ENCODE peak calls at places on chromosomes 5 and 9, in eight cellular contexts. U is GM12892; J is midbrain; F is NCI-H1105; C is cardiac fibroblast; K is HFF-Myc; Q is NCI-H524; Z is effector memory CD4-positive, alpha-beta T cell. O is an unnamed sample.

GRCh38 chr9:28378236-28378635 is 805.0 kb upstream of the C9orf72 start:
- DNase-seq in U (no peak), J (no peak), F (no peak), C (no peak), K (no peak), Q (no peak), Z (no peak), O (no peak)

GRCh38 chr5:4639959-4640358 is 500.2 kb upstream of the ADAMTS16 start:
- DNase-seq in U (no peak), J (no peak), F (no peak), C (no peak), K (no peak), Q (no peak), Z (no peak), O (no peak)

GRCh38 chr9:35749515-35750255 is 598 bp downstream of the RGP1 start:
- DNase-seq in U (no peak), J (no peak), F (peak), C (no peak), K (no peak), Q (no peak), Z (peak), O (peak)

GRCh38 chr5:159883522-159883950 is 32.7 kb upstream of the ADRA1B start:
- DNase-seq in U (no peak), J (no peak), F (no peak), C (peak), K (no peak), Q (no peak), Z (no peak), O (no peak)

GRCh38 chr5:36251218-36251617 is 9.5 kb upstream of the NADK2 start:
- DNase-seq in U (no peak), J (no peak), F (no peak), C (no peak), K (no peak), Q (no peak), Z (no peak), O (no peak)

GRCh38 chr5:149072376-149072775 is 9.5 kb upstream of the SH3TC2 start:
- DNase-seq in U (no peak), J (no peak), F (no peak), C (peak), K (no peak), Q (no peak), Z (no peak), O (no peak)

GRCh38 chr9:138115506-138115905 is 237.9 kb downstream of the CACNA1B start:
- DNase-seq in U (no peak), J (no peak), F (no peak), C (no peak), K (no peak), Q (no peak), Z (no peak), O (no peak)

GRCh38 chr5:32710859-32711692 is at the start of gene NPR3:
- DNase-seq in U (no peak), J (no peak), F (no peak), C (peak), K (no peak), Q (no peak), Z (no peak), O (no peak)

GRCh38 chr9:81465468-81466002 is 223.8 kb downstream of the TLE1 start:
- DNase-seq in U (no peak), J (no peak), F (no peak), C (peak), K (no peak), Q (no peak), Z (no peak), O (no peak)

GRCh38 chr5:148561712-148562365 is 92.5 kb downstream of the HTR4 start:
- DNase-seq in U (no peak), J (no peak), F (no peak), C (no peak), K (no peak), Q (no peak), Z (no peak), O (no peak)

GRCh38 chr5:6430418-6431028 is 18.1 kb upstream of the UBE2QL1 start:
- DNase-seq in U (no peak), J (peak), F (no peak), C (no peak), K (no peak), Q (no peak), Z (no peak), O (no peak)

GRCh38 chr9:113624721-113625120 is 161.2 kb downstream of the RGS3 start:
- DNase-seq in U (no peak), J (no peak), F (no peak), C (peak), K (no peak), Q (peak), Z (no peak), O (no peak)

GRCh38 chr5:153746440-153746839 is 256.0 kb downstream of the GRIA1 start:
- DNase-seq in U (no peak), J (no peak), F (no peak), C (no peak), K (no peak), Q (peak), Z (no peak), O (no peak)

GRCh38 chr9:98215821-98216220 is 23.4 kb upstream of the CORO2A start:
- DNase-seq in U (no peak), J (no peak), F (no peak), C (peak), K (no peak), Q (no peak), Z (no peak), O (no peak)

GRCh38 chr9:129245276-129245675 is 67.2 kb upstream of the IER5L start:
- DNase-seq in U (no peak), J (no peak), F (no peak), C (peak), K (no peak), Q (no peak), Z (no peak), O (no peak)

GRCh38 chr5:103522586-103522985 is 40.0 kb downstream of the NUDT12 start:
- DNase-seq in U (no peak), J (no peak), F (no peak), C (peak), K (no peak), Q (no peak), Z (no peak), O (no peak)

GRCh38 chr5:73515232-73515631 is 17.0 kb downstream of the BTF3 start:
- DNase-seq in U (no peak), J (no peak), F (peak), C (no peak), K (no peak), Q (no peak), Z (no peak), O (no peak)

GRCh38 chr5:164360589-164360988 is 855.2 kb downstream of the MAT2B start:
- DNase-seq in U (no peak), J (no peak), F (no peak), C (no peak), K (no peak), Q (no peak), Z (no peak), O (no peak)

GRCh38 chr9:110900451-110900850 is 137.8 kb downstream of the LPAR1 start:
- DNase-seq in U (no peak), J (no peak), F (no peak), C (peak), K (no peak), Q (no peak), Z (no peak), O (no peak)

GRCh38 chr5:337565-338130 is 16.1 kb downstream of the AHRR start:
- DNase-seq in U (no peak), J (no peak), F (no peak), C (peak), K (no peak), Q (no peak), Z (no peak), O (no peak)

GRCh38 chr5:172707285-172708182 is 63.5 kb downstream of the DUSP1 start:
- DNase-seq in U (no peak), J (peak), F (no peak), C (peak), K (peak), Q (peak), Z (no peak), O (no peak)

GRCh38 chr9:123997665-123998277 is 13.8 kb upstream of the LHX2 start:
- DNase-seq in U (no peak), J (no peak), F (no peak), C (peak), K (no peak), Q (no peak), Z (no peak), O (no peak)

GRCh38 chr9:113388833-113389232 is 12.0 kb upstream of the HDHD3 start:
- DNase-seq in U (no peak), J (no peak), F (no peak), C (no peak), K (no peak), Q (no peak), Z (no peak), O (no peak)

GRCh38 chr5:73862796-73863195 is 236.8 kb downstream of the ARHGEF28 start:
- DNase-seq in U (no peak), J (no peak), F (no peak), C (no peak), K (no peak), Q (no peak), Z (no peak), O (no peak)

GRCh38 chr9:33290994-33291397 is 680 bp downstream of the NFX1 start:
- DNase-seq in U (no peak), J (no peak), F (no peak), C (no peak), K (peak), Q (no peak), Z (no peak), O (no peak)

GRCh38 chr9:78365979-78366697 is 69.2 kb downstream of the PSAT1 start:
- DNase-seq in U (no peak), J (no peak), F (peak), C (peak), K (no peak), Q (no peak), Z (no peak), O (no peak)

GRCh38 chr9:130539473-130540223 is 39.7 kb upstream of the FUBP3 start:
- DNase-seq in U (no peak), J (no peak), F (no peak), C (peak), K (no peak), Q (no peak), Z (no peak), O (no peak)

GRCh38 chr5:115873392-115873791 is 31.7 kb downstream of the AP3S1 start:
- DNase-seq in U (no peak), J (no peak), F (no peak), C (no peak), K (no peak), Q (no peak), Z (no peak), O (no peak)

GRCh38 chr5:135194573-135195266 is 160.7 kb upstream of the PITX1 start:
- DNase-seq in U (no peak), J (no peak), F (no peak), C (peak), K (no peak), Q (no peak), Z (no peak), O (no peak)

GRCh38 chr5:135376961-135377621 is 21.9 kb downstream of the MACROH2A1 start:
- DNase-seq in U (peak), J (no peak), F (no peak), C (no peak), K (peak), Q (no peak), Z (no peak), O (no peak)

GRCh38 chr9:89463986-89464901 is 33.7 kb downstream of the SEMA4D start:
- DNase-seq in U (peak), J (no peak), F (no peak), C (no peak), K (no peak), Q (no peak), Z (peak), O (peak)

GRCh38 chr5:180636016-180636402 is 13.4 kb downstream of the FLT4 start:
- DNase-seq in U (no peak), J (no peak), F (no peak), C (no peak), K (no peak), Q (no peak), Z (no peak), O (no peak)

GRCh38 chr9:129125478-129125877 is 14.3 kb downstream of the PTPA start:
- DNase-seq in U (no peak), J (no peak), F (no peak), C (peak), K (no peak), Q (no peak), Z (no peak), O (no peak)

GRCh38 chr5:148979104-148979723 is 83.6 kb downstream of the SH3TC2 start:
- DNase-seq in U (no peak), J (no peak), F (no peak), C (no peak), K (no peak), Q (no peak), Z (no peak), O (no peak)

GRCh38 chr5:179323026-179323571 is 22.2 kb downstream of the ADAMTS2 start:
- DNase-seq in U (no peak), J (no peak), F (no peak), C (no peak), K (no peak), Q (peak), Z (no peak), O (no peak)

GRCh38 chr9:83322438-83322837 is 215.8 kb downstream of the FRMD3 start:
- DNase-seq in U (no peak), J (no peak), F (no peak), C (no peak), K (no peak), Q (no peak), Z (no peak), O (no peak)

GRCh38 chr5:67453526-67453925 is 256.9 kb upstream of the CD180 start:
- DNase-seq in U (no peak), J (no peak), F (no peak), C (peak), K (no peak), Q (no peak), Z (no peak), O (no peak)

GRCh38 chr5:170773031-170773985 is 10.2 kb upstream of the GABRP start:
- DNase-seq in U (no peak), J (no peak), F (no peak), C (no peak), K (no peak), Q (no peak), Z (no peak), O (no peak)

GRCh38 chr5:57719216-57719615 is 236.6 kb upstream of the ACTBL2 start:
- DNase-seq in U (no peak), J (no peak), F (no peak), C (no peak), K (no peak), Q (no peak), Z (no peak), O (no peak)